ENCODE peak calls at places on chromosome 11, in seven cellular contexts. One of them, this sample, is unnamed.

GRCh38 chr11:96008161-96008560 is 84.3 kb upstream of the MTMR2 start:
- DNase-seq in IMR-90: peak; percentile 95
- DNase-seq in HepG2: no peak
- DNase-seq in GM12878: no peak
- DNase-seq in transverse colon: no peak
- DNase-seq in A549: no peak
- DNase-seq in spleen: no peak
- DNase-seq in this sample: no peak

GRCh38 chr11:104705475-104706195 is 192.6 kb downstream of the CASP12 start:
- DNase-seq in IMR-90: peak; percentile 18
- DNase-seq in HepG2: no peak
- DNase-seq in GM12878: peak; percentile 59
- DNase-seq in transverse colon: peak; percentile 37
- DNase-seq in A549: no peak
- DNase-seq in spleen: peak; percentile 74
- DNase-seq in this sample: peak; percentile 1

GRCh38 chr11:40360206-40360798 is 1099.2 kb downstream of the LRRC4C start:
- DNase-seq in IMR-90: no peak
- DNase-seq in HepG2: no peak
- DNase-seq in GM12878: no peak
- DNase-seq in transverse colon: no peak
- DNase-seq in A549: no peak
- DNase-seq in spleen: no peak
- DNase-seq in this sample: no peak

GRCh38 chr11:78138694-78139421 is 568 bp downstream of the ALG8 start:
- DNase-seq in IMR-90: peak; percentile 31
- DNase-seq in HepG2: no peak
- DNase-seq in GM12878: peak; percentile 21
- DNase-seq in transverse colon: peak; percentile 34
- DNase-seq in A549: peak; percentile 31
- DNase-seq in spleen: no peak
- DNase-seq in this sample: peak; percentile 69

GRCh38 chr11:70584786-70585545 is 186.6 kb downstream of the CTTN start:
- DNase-seq in IMR-90: no peak
- DNase-seq in HepG2: no peak
- DNase-seq in GM12878: no peak
- DNase-seq in transverse colon: no peak
- DNase-seq in A549: no peak
- DNase-seq in spleen: peak; percentile 33
- DNase-seq in this sample: no peak

GRCh38 chr11:44763111-44763820 is 36.5 kb downstream of the TSPAN18 start:
- DNase-seq in IMR-90: peak; percentile 49
- DNase-seq in HepG2: no peak
- DNase-seq in GM12878: no peak
- DNase-seq in transverse colon: no peak
- DNase-seq in A549: no peak
- DNase-seq in spleen: no peak
- DNase-seq in this sample: no peak

GRCh38 chr11:128342511-128343133 is 244.7 kb downstream of the ETS1 start:
- DNase-seq in IMR-90: peak; percentile 86
- DNase-seq in HepG2: peak; percentile 60
- DNase-seq in GM12878: peak; percentile 39
- DNase-seq in transverse colon: peak; percentile 42
- DNase-seq in A549: peak; percentile 19
- DNase-seq in spleen: peak; percentile 85
- DNase-seq in this sample: no peak

GRCh38 chr11:67045314-67045713 is 11.3 kb upstream of the RHOD start:
- DNase-seq in IMR-90: peak; percentile 95
- DNase-seq in HepG2: no peak
- DNase-seq in GM12878: no peak
- DNase-seq in transverse colon: no peak
- DNase-seq in A549: peak; percentile 79
- DNase-seq in spleen: no peak
- DNase-seq in this sample: no peak

GRCh38 chr11:35751664-35752061 is 89.1 kb downstream of the TRIM44 start:
- DNase-seq in IMR-90: no peak
- DNase-seq in HepG2: no peak
- DNase-seq in GM12878: no peak
- DNase-seq in transverse colon: no peak
- DNase-seq in A549: no peak
- DNase-seq in spleen: no peak
- DNase-seq in this sample: no peak

GRCh38 chr11:34546511-34547206 is 33.1 kb upstream of the ELF5 start:
- DNase-seq in IMR-90: no peak
- DNase-seq in HepG2: peak; percentile 57
- DNase-seq in GM12878: no peak
- DNase-seq in transverse colon: no peak
- DNase-seq in A549: no peak
- DNase-seq in spleen: no peak
- DNase-seq in this sample: no peak

GRCh38 chr11:75523811-75524401 is 1.8 kb downstream of the GDPD5 start:
- DNase-seq in IMR-90: no peak
- DNase-seq in HepG2: peak; percentile 87
- DNase-seq in GM12878: no peak
- DNase-seq in transverse colon: no peak
- DNase-seq in A549: no peak
- DNase-seq in spleen: no peak
- DNase-seq in this sample: no peak

GRCh38 chr11:75524576-75525432 is 937 bp downstream of the GDPD5 start:
- DNase-seq in IMR-90: peak; percentile 34
- DNase-seq in HepG2: no peak
- DNase-seq in GM12878: no peak
- DNase-seq in transverse colon: peak; percentile 33
- DNase-seq in A549: peak; percentile 28
- DNase-seq in spleen: peak; percentile 86
- DNase-seq in this sample: peak; percentile 53

GRCh38 chr11:75526192-75526541 is 426 bp upstream of the GDPD5 start:
- DNase-seq in IMR-90: no peak
- DNase-seq in HepG2: no peak
- DNase-seq in GM12878: no peak
- DNase-seq in transverse colon: no peak
- DNase-seq in A549: no peak
- DNase-seq in spleen: no peak
- DNase-seq in this sample: no peak

GRCh38 chr11:75527130-75527529 is 1.4 kb upstream of the GDPD5 start:
- DNase-seq in IMR-90: no peak
- DNase-seq in HepG2: no peak
- DNase-seq in GM12878: no peak
- DNase-seq in transverse colon: no peak
- DNase-seq in A549: no peak
- DNase-seq in spleen: no peak
- DNase-seq in this sample: no peak

DNA sequence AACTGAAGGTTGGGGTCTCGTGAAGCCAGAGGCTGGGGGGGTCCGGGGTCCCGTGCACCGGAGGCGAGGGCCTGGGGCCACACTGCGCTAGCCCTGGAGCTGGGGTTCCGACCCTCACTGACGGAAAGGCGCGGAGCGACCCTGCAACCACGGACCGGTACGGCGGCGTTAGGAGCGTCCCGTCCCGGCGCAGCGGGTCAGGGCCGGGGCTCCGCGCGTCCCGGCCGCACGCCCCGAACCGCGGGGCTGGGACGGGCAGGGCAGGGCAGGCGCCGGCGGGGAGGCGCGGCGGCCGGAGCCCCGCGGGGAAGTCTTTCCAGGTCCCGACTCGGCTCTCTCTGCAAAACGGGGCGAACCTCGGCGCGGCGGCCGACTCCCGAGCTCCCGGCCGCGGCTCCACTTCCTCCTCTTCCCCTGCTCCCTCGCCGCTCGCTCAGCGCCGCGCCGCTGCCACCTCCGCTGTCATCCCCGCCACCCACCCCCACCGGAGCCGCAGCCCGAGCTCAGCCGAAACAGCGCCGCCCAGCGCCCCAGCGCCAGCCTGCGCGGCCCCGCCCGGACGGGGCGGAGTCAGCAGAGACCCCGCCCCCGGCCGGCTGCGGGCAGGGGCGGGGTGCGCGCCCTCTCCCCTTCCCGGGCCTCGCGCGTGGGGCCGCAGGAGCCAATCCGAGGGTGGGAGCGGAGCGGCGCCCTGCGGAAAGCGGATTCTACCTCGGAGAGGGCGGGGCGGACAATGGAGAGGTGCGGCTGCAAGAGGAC is at the start of gene GDPD5:
- DNase-seq in IMR-90: peak; percentile 64
- DNase-seq in HepG2: peak; percentile 76
- DNase-seq in GM12878: no peak
- DNase-seq in transverse colon: peak; percentile 87
- DNase-seq in A549: peak; percentile 89
- DNase-seq in spleen: peak; percentile 95
- DNase-seq in this sample: peak; percentile 95
- TF ChIP-seq POLR2A in IMR-90: no peak
- TF ChIP-seq POLR2A in HepG2: peak; percentile 55
- TF ChIP-seq POLR2A in GM12878: peak; percentile 78
- TF ChIP-seq POLR2A in transverse colon: peak; percentile 17
- TF ChIP-seq POLR2A in A549: peak; percentile 37
- TF ChIP-seq POLR2A in spleen: no peak
- TF ChIP-seq POLR2A in this sample: peak; percentile 55

GRCh38 chr11:30561691-30562412 is 24.3 kb downstream of the MPPED2 start:
- DNase-seq in IMR-90: peak; percentile 42
- DNase-seq in HepG2: no peak
- DNase-seq in GM12878: no peak
- DNase-seq in transverse colon: no peak
- DNase-seq in A549: no peak
- DNase-seq in spleen: no peak
- DNase-seq in this sample: no peak
- TF ChIP-seq POLR2A in IMR-90: no peak
- TF ChIP-seq POLR2A in HepG2: no peak
- TF ChIP-seq POLR2A in GM12878: no peak
- TF ChIP-seq POLR2A in transverse colon: no peak
- TF ChIP-seq POLR2A in A549: no peak
- TF ChIP-seq POLR2A in spleen: no peak
- TF ChIP-seq POLR2A in this sample: no peak

GRCh38 chr11:65262775-65263174 is 1.0 kb downstream of the POLA2 start:
- DNase-seq in IMR-90: no peak
- DNase-seq in HepG2: no peak
- DNase-seq in GM12878: no peak
- DNase-seq in transverse colon: no peak
- DNase-seq in A549: no peak
- DNase-seq in spleen: no peak
- DNase-seq in this sample: peak; percentile 26
- TF ChIP-seq POLR2A in IMR-90: no peak
- TF ChIP-seq POLR2A in HepG2: no peak
- TF ChIP-seq POLR2A in GM12878: no peak
- TF ChIP-seq POLR2A in transverse colon: no peak
- TF ChIP-seq POLR2A in A549: no peak
- TF ChIP-seq POLR2A in spleen: no peak
- TF ChIP-seq POLR2A in this sample: no peak

DNA sequence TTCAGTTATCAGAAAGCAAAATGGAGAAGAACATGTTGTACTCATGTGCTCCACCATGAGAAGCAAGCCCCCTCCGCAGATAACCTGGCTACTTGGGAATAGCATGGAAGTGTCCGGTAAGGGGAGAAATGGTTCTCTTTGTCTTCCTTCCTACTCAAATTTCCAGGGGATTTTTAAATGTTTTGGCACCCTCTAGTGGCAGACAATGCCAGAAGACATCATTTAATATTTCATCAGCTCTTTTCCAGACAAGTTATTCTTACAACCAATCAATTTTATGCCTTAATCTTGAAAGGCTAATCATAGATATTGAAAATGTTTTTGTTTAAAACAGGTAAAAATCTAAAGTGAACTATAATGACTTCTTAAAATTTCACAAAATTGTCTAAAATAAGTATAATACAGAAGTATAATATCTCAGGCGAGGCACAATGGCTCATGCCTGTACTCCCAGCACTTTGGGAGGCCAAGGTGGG is 15.7 kb downstream of the CRTAM start:
- DNase-seq in IMR-90: peak; percentile 84
- DNase-seq in HepG2: peak; percentile 66
- DNase-seq in GM12878: no peak
- DNase-seq in transverse colon: peak; percentile 31
- DNase-seq in A549: peak; percentile 65
- DNase-seq in spleen: no peak
- DNase-seq in this sample: peak; percentile 71
- TF ChIP-seq POLR2A in IMR-90: no peak
- TF ChIP-seq POLR2A in HepG2: no peak
- TF ChIP-seq POLR2A in GM12878: no peak
- TF ChIP-seq POLR2A in transverse colon: no peak
- TF ChIP-seq POLR2A in A549: no peak
- TF ChIP-seq POLR2A in spleen: no peak
- TF ChIP-seq POLR2A in this sample: no peak

DNA sequence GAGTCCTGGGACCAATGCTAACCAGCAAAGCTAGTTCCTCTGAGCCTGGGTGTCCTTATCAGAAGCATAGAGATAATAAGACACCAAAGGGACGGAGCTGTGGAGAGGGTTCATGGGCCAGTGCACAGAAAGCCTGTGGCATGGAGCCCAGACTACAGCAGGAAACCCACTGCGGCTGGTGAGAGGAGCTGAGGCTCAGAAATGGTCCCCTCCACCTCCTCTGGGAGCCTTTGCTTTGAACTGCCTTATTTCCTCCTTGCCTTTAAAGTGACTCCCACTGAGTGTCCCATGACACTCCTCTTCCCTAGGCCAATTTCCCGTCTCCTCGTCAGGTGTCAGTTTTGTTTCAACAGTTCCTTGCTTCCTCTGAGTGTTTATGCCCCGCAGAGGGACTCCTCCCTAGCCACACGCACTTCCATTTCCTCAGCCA is 9.4 kb downstream of the SLCO2B1 start:
- DNase-seq in IMR-90: no peak
- DNase-seq in HepG2: no peak
- DNase-seq in GM12878: no peak
- DNase-seq in transverse colon: no peak
- DNase-seq in A549: no peak
- DNase-seq in spleen: no peak
- DNase-seq in this sample: no peak
- TF ChIP-seq POLR2A in IMR-90: no peak
- TF ChIP-seq POLR2A in HepG2: no peak
- TF ChIP-seq POLR2A in GM12878: no peak
- TF ChIP-seq POLR2A in transverse colon: peak; percentile 10
- TF ChIP-seq POLR2A in A549: no peak
- TF ChIP-seq POLR2A in spleen: no peak
- TF ChIP-seq POLR2A in this sample: no peak

GRCh38 chr11:69010964-69011623 is 2.0 kb downstream of the MRGPRF start:
- DNase-seq in IMR-90: peak; percentile 77
- DNase-seq in HepG2: no peak
- DNase-seq in GM12878: no peak
- DNase-seq in transverse colon: peak; percentile 78
- DNase-seq in A549: no peak
- DNase-seq in spleen: peak; percentile 74
- DNase-seq in this sample: peak; percentile 61
- TF ChIP-seq POLR2A in IMR-90: no peak
- TF ChIP-seq POLR2A in HepG2: no peak
- TF ChIP-seq POLR2A in GM12878: no peak
- TF ChIP-seq POLR2A in transverse colon: peak; percentile 43
- TF ChIP-seq POLR2A in A549: no peak
- TF ChIP-seq POLR2A in spleen: no peak
- TF ChIP-seq POLR2A in this sample: no peak

This sample was measured in erythroblast.